ENCODE peak calls at places on chromosomes 3 and 15, in nine cellular contexts. X, K, E, J, U, I, F, Q and H are unnamed samples.

GRCh38 chr3:42652611-42653302 is 740 bp upstream of the ZBTB47 start:
- DNase-seq in U (peak; percentile 80), X (peak; percentile 82), I (peak; percentile 16), J (peak; percentile 81), Q (no peak), K (peak; percentile 72), F (peak; percentile 29), E (peak; percentile 69), H (peak; percentile 92)

GRCh38 chr15:78507831-78508160 is 419 bp downstream of the HYKK start:
- DNase-seq in Q (no peak), X (no peak), E (no peak), U (no peak), J (no peak), I (no peak), K (no peak), F (no peak), H (no peak)

GRCh38 chr15:85389774-85390173 is 9.4 kb downstream of the AKAP13 start:
- DNase-seq in X (no peak), Q (no peak), U (no peak), F (no peak), I (no peak), K (no peak), J (no peak), E (no peak), H (no peak)

GRCh38 chr15:80240261-80240660 is 11.8 kb downstream of the CTXND1 start:
- DNase-seq in U (no peak), K (no peak), E (no peak), Q (no peak), F (no peak), J (no peak), I (no peak), X (no peak), H (peak; percentile 34)

GRCh38 chr3:16937421-16937820 is 52.7 kb downstream of the PLCL2 start:
- DNase-seq in J (no peak), X (no peak), E (no peak), U (no peak), K (no peak), Q (no peak), I (no peak), F (no peak), H (no peak)

GRCh38 chr3:124230928-124231456 is 239.1 kb upstream of the ROPN1 start:
- DNase-seq in J (no peak), I (no peak), E (no peak), Q (no peak), F (no peak), X (no peak), K (no peak), U (no peak), H (peak; percentile 81)

GRCh38 chr3:9793161-9793781 is 389 bp downstream of the ARPC4 start:
- DNase-seq in I (no peak), E (no peak), F (peak; percentile 28), U (peak; percentile 56), Q (no peak), J (no peak), K (peak; percentile 57), X (no peak), H (no peak)

GRCh38 chr3:71846189-71846588 is 61.2 kb upstream of the PROK2 start:
- DNase-seq in I (no peak), K (no peak), X (no peak), F (no peak), Q (no peak), E (no peak), J (no peak), U (no peak), H (peak; percentile 29)

GRCh38 chr3:128569756-128570155 is 76.8 kb upstream of the GATA2 start:
- DNase-seq in J (no peak), K (no peak), F (no peak), Q (no peak), E (no peak), U (no peak), I (no peak), X (no peak), H (no peak)

GRCh38 chr3:36740822-36741221 is 23.5 kb downstream of the DCLK3 start:
- DNase-seq in U (no peak), X (no peak), Q (no peak), K (no peak), E (no peak), I (no peak), J (no peak), F (no peak), H (no peak)

GRCh38 chr3:95134693-95135375 is 1072.0 kb downstream of the NSUN3 start:
- DNase-seq in Q (no peak), X (no peak), E (no peak), K (no peak), F (no peak), U (no peak), I (no peak), J (no peak), H (no peak)

GRCh38 chr3:187101184-187102072 is 37.9 kb downstream of the RPL39L start:
- DNase-seq in Q (no peak), U (peak; percentile 90), E (no peak), J (peak; percentile 69), K (peak; percentile 77), X (peak; percentile 75), F (peak; percentile 43), I (no peak), H (no peak)

GRCh38 chr3:61627768-61628185 is 66.4 kb downstream of the PTPRG start:
- DNase-seq in E (no peak), J (no peak), I (no peak), U (peak; percentile 30), K (peak; percentile 21), X (no peak), F (peak; percentile 95), Q (no peak), H (no peak)

GRCh38 chr3:156448300-156448699 is 106.6 kb downstream of the SSR3 start:
- DNase-seq in Q (no peak), X (no peak), K (no peak), U (peak; percentile 39), I (no peak), F (peak; percentile 5), J (no peak), E (peak; percentile 46), H (no peak)

GRCh38 chr3:139528924-139529323 is 10.6 kb downstream of the RBP1 start:
- DNase-seq in E (no peak), K (no peak), U (no peak), Q (no peak), F (no peak), I (no peak), J (no peak), X (no peak), H (no peak)

GRCh38 chr15:66943456-66944095 is 121.8 kb upstream of the SMAD3 start:
- DNase-seq in I (no peak), F (peak; percentile 40), K (peak; percentile 62), Q (no peak), J (peak; percentile 42), X (peak; percentile 58), E (no peak), U (no peak), H (no peak)

GRCh38 chr3:160226026-160226739 is 961 bp downstream of the C3orf80 start:
- DNase-seq in J (no peak), E (no peak), X (no peak), I (no peak), U (no peak), K (peak; percentile 10), Q (no peak), F (no peak), H (no peak)

GRCh38 chr3:174775603-174776002 is 83.5 kb upstream of the NAALADL2 start:
- DNase-seq in E (no peak), K (no peak), I (no peak), Q (no peak), F (no peak), J (no peak), U (peak; percentile 24), X (no peak), H (no peak)

GRCh38 chr3:174776636-174777035 is 82.5 kb upstream of the NAALADL2 start:
- DNase-seq in K (no peak), U (no peak), I (no peak), Q (no peak), E (no peak), X (no peak), F (no peak), J (no peak), H (no peak)

DNA sequence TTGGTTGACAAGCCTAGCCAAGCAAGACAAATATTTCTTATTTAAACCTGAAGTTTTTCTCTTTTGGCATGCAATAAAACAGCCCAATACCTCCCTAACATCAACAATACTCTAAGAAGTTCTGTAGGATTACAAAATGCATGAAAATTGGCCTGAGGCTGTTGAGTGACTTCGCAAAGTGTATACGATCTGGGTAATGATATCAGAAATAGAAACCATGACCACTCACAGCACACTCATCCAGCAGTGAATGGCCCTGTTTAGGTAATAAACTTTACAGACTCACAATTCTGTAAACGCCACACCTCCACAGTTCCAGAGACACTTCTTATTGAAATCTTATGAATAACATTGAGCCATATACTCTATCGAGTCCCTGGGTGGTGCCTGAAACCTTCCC is 83.0 kb upstream of the NAALADL2 start:
- DNase-seq in Q (no peak), F (no peak), I (no peak), E (no peak), J (no peak), K (no peak), X (no peak), U (no peak), H (no peak)
- TF ChIP-seq POLR2AphosphoS5 in Q (no peak), F (no peak), I (no peak), E (no peak), J (no peak), K (no peak), X (no peak), U (no peak), H (no peak)

GRCh38 chr3:191301017-191301416 is 28.2 kb upstream of the CCDC50 start:
- DNase-seq in U (no peak), E (no peak), I (peak; percentile 68), Q (no peak), F (no peak), K (no peak), J (no peak), X (no peak), H (no peak)
- TF ChIP-seq POLR2A in U (no peak), E (no peak), I (no peak), Q (no peak), F (no peak), K (no peak), J (no peak), X (no peak), H (no peak)

GRCh38 chr15:88802250-88802990 is 816 bp upstream of the ACAN start:
- DNase-seq in K (no peak), E (no peak), Q (no peak), X (no peak), I (no peak), J (no peak), F (no peak), U (no peak), H (no peak)
- H3K4me3 ChIP-seq in K (no peak overlapping the region), E (no peak overlapping the region), Q (no peak overlapping the region), X (peak overlapping the region; percentile 24), I (no peak overlapping the region), J (peak overlapping the region; percentile 18), F (no peak overlapping the region), U (no peak overlapping the region), H (peak overlapping the region; percentile 8)

DNA sequence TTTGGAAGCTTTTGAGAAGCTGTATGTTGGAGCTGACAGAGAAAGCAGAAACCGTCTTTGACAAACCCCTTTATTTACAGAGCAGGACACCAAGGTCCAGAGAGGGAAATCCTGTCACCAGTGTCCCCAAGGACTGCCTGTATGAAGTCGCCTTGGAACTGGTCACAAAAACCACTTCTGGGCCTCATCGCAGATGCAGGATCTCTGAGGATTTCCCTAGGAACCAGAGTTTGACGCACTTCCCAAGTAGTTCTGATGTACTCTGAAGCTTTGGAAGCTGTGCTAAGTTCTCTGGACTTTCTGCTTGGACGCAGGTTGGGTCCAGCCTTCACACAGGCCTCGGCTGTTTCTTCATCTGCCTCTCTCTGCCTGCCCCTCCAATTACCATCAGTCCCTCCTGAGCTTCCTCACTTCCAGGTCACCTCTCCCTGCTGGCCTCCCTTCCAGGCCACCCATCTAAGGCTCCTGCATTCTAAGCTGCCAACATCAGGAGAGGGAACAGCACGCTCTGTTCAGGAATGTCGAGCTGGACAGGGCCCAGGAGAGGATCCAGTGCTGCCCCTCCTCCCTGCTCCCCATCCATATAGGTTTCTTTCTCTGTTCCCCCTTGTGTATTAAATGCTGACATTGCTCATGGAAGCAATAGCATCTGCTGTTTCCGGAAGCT is 270.8 kb downstream of the OPA1 start:
- DNase-seq in U (no peak), X (no peak), F (no peak), Q (peak; percentile 53), E (no peak), J (no peak), K (no peak), I (no peak), H (no peak)
- TF ChIP-seq POLR2AphosphoS5 in U (no peak), X (no peak), F (no peak), Q (peak; percentile 86), E (no peak), J (no peak), K (no peak), I (no peak), H (peak; percentile 82)